ENCODE peak calls at places on chromosome 22, in seven cellular contexts. L is K562, G is H1, J is GM12878, W is GM12892, Q is SK-N-SH, B is HepG2. U is an unnamed sample.
A peak's percentile ranks its signal among the peaks of the same experiment; 100 is the strongest.

GRCh38 chr22:35379146-35379993 is 1.5 kb upstream of the HMOX1 start:
- DNase-seq in L (no peak), G (no peak), J (no peak), W (no peak), Q (no peak), B (peak; percentile 79), U (no peak)

GRCh38 chr22:39710380-39711117 is 140.0 kb downstream of the CACNA1I start:
- DNase-seq in L (no peak), G (no peak), J (no peak), W (no peak), Q (no peak), B (no peak), U (no peak)

GRCh38 chr22:37175414-37176144 is 12.5 kb downstream of the C1QTNF6 start:
- DNase-seq in L (no peak), G (no peak), J (no peak), W (no peak), Q (peak; percentile 8), B (no peak), U (no peak)

GRCh38 chr22:34976886-34977285 is 89.1 kb upstream of the ISX start:
- DNase-seq in L (no peak), G (no peak), J (no peak), W (no peak), Q (no peak), B (no peak), U (no peak)

GRCh38 chr22:44337658-44338004 is 24.9 kb upstream of the SHISAL1 start:
- DNase-seq in L (peak; percentile 38), G (no peak), J (no peak), W (no peak), Q (no peak), B (no peak), U (no peak)

GRCh38 chr22:40928657-40929056 is 22.5 kb upstream of the RBX1 start:
- DNase-seq in L (peak; percentile 9), G (no peak), J (no peak), W (no peak), Q (peak; percentile 10), B (no peak), U (no peak)

GRCh38 chr22:50711446-50712340 is 26.3 kb upstream of the ACR start:
- DNase-seq in L (no peak), G (no peak), J (no peak), W (no peak), Q (no peak), B (no peak), U (no peak)

GRCh38 chr22:28358244-28358777 is 321.3 kb downstream of the TTC28 start:
- DNase-seq in L (no peak), G (no peak), J (no peak), W (no peak), Q (no peak), B (no peak), U (no peak)

GRCh38 chr22:50169774-50170341 is 673 bp upstream of the PANX2 start:
- DNase-seq in L (peak; percentile 80), G (no peak), J (no peak), W (no peak), Q (peak; percentile 80), B (no peak), U (no peak)

GRCh38 chr22:40922484-40923303 is 28.5 kb upstream of the RBX1 start:
- DNase-seq in L (peak; percentile 26), G (no peak), J (peak; percentile 47), W (no peak), Q (peak; percentile 25), B (peak; percentile 40), U (peak; percentile 14)

GRCh38 chr22:42820075-42820763 is 36.9 kb downstream of the ARFGAP3 start:
- DNase-seq in L (peak; percentile 18), G (no peak), J (no peak), W (no peak), Q (no peak), B (no peak), U (no peak)

GRCh38 chr22:17112491-17113042 is 8.6 kb downstream of the TMEM121B start:
- DNase-seq in L (no peak), G (no peak), J (no peak), W (no peak), Q (no peak), B (no peak), U (no peak)

GRCh38 chr22:34430386-34430785 is 510.1 kb upstream of the LARGE1 start:
- DNase-seq in L (no peak), G (no peak), J (no peak), W (no peak), Q (no peak), B (no peak), U (no peak)

GRCh38 chr22:40648386-40648785 is 11.9 kb upstream of the MRTFA start:
- DNase-seq in L (no peak), G (no peak), J (no peak), W (no peak), Q (no peak), B (no peak), U (no peak)

GRCh38 chr22:33381531-33382406 is 323.6 kb upstream of the SYN3 start:
- DNase-seq in L (no peak), G (no peak), J (no peak), W (no peak), Q (no peak), B (no peak), U (no peak)

GRCh38 chr22:41508770-41509170 is 35.5 kb downstream of the POLR3H start:
- DNase-seq in L (no peak), G (no peak), J (no peak), W (no peak), Q (no peak), B (no peak), U (no peak)

GRCh38 chr22:48701296-48702030 is 1126.2 kb downstream of the BRD1 start:
- DNase-seq in L (no peak), G (no peak), J (no peak), W (no peak), Q (no peak), B (peak; percentile 8), U (no peak)

GRCh38 chr22:27405672-27406388 is 395.7 kb downstream of the MN1 start:
- DNase-seq in L (peak; percentile 70), G (peak; percentile 25), J (no peak), W (peak; percentile 36), Q (peak; percentile 82), B (peak; percentile 16), U (peak; percentile 44)

DNA sequence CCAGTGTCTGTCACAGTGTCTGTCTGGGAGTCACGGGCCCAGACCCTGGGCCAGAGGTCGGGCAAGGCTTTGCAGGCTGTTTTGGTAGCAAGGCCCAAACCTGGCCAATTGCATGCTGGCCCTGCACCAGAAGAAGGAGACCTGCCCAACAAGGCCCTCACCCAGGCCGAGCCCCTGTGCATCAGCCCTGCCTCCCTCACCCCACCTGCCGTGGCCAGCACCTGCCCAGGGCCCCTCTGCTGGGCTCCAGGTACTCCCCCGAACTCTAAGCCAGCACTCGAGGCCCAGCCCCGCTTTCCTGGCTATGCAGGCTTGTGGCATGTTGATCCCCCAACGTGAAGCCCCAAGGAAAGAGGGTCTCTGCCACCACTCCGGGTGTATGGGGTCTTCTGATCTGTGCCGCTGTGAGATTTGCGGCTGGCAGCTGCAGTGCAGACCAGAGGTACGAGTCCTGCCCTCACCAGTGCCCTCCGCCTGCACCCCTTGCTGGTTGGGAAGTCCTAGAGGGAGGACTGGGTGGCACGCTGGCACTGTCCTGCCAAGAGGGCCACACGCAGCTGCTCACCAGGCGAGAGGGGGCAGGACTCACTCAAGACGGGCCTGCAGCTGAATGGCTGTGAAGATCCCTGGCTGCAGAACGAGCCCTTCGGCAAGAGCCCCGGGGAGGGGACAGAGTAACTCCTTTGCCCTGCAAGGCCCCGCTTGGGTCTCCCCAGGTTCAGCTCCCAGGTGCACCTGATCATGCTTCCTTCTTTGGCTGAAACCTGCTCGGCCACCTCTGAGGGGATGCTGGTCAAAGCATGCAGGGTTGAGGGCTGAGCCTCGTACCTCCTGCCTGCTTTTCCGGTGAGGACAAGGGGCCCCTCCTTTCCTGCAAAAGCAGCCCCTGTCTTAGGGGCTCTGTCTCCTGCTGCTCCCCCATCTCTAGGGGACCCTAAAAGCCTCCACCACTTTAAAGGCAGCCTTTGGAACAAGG is 6.7 kb upstream of the SEPTIN5 start:
- DNase-seq in L (no peak), G (no peak), J (no peak), W (peak; percentile 18), Q (peak; percentile 20), B (no peak), U (peak; percentile 14)
- TF ChIP-seq TAF1 in L (no peak), G (no peak), J (no peak), W (no peak), Q (no peak), B (no peak), U (no peak)

DNA sequence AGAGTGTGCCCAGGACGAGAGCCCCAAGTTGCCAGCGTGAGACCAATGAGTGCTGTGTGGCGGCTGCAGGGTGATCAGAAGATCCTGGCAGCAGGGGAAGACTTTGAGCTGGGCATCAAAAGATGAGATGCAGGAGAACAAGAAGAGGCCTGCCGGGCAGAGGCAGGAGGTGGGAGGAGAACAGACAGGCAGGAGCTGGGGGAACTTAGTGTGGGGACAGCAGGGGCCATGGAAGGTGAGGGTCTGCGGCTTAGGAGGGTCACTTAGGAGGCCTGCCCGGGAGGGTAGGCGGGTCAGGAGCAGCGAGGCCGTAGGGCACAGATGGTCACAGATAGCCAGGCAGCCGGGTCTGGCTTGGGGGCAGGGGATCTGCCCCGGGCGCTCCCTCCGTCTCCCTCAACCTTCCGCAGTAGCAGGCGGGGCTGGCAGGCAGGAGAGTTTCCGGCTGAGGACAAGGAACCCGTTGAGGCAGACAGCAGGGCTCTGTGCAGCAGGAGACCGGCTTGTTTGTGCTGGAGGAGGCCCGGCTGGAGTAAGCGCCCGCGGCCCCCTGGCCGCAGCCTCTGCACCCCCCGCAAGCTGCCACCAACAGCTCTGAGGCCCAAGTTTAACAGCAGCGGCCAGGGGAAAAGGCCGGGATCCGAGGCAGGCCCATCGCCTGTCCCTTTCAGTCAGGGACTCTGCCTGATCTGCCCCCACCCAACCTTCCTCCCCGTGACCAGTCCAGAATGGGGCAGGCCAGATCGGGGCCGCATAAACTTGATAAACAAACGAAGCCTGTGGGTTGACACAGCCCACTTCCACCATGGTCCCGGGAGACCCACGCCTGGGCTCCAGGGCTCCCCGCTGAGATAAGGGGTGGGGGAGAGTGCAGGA is 13.8 kb downstream of the SCARF2 start:
- DNase-seq in L (no peak), G (no peak), J (no peak), W (no peak), Q (peak; percentile 71), B (peak; percentile 23), U (no peak)
- TF ChIP-seq TAF1 in L (no peak), G (no peak), J (no peak), W (no peak), Q (no peak), B (no peak), U (no peak)

GRCh38 chr22:25057013-25057881 is 104.7 kb downstream of the KIAA1671 start:
- DNase-seq in L (peak; percentile 56), G (peak; percentile 64), J (no peak), W (peak; percentile 46), Q (peak; percentile 79), B (peak; percentile 44), U (peak; percentile 50)
- TF ChIP-seq TAF1 in L (no peak), G (no peak), J (no peak), W (no peak), Q (no peak), B (no peak), U (no peak)

DNA sequence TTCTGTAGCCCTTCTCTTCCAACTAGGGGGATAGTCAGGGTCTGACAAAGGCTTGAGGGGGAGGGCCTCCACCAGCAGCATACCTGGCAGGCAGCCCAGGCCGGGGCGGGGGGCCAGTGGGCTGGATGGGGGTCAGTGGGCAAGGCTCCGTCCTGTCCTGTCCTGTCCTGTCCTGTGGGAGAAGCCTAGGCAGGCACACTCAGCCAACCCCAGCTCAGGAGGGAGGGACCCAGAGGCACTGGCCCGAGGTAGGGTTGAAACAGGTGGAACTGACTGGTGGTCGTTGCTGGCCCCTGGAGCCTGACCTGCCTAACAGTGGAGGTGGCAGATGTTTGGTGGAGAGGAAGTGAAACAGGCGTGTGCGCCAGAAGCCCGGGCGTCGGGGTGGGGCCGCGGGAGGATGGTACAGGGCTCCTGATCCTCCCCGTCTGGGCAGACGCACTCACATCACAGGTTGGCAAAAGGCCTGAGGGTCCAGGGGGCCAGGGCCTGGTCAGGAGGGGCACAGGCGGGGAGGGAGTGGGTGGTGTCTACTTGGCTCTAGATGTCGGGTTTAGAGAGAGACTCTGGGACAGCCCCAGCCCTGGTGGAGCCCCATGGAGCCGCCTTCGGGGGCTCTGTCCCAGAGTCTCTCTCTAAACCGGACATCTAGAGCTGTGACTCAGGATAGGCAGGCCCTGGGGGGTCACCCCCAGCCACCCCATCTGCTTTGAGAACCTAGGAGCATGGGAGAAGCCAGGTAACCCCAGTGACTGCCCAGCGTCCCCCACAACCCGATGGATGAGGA is 32.5 kb upstream of the GRAMD4 start:
- DNase-seq in L (no peak), G (no peak), J (peak; percentile 35), W (peak; percentile 91), Q (peak; percentile 71), B (no peak), U (peak; percentile 83)
- TF ChIP-seq TAF1 in L (no peak), G (no peak), J (no peak), W (no peak), Q (no peak), B (no peak), U (no peak)